ENCODE peak calls at places on chromosomes 5 and 9, in ten cellular contexts. Z, A, V, Q, P, E, Y, G, T and D are unnamed samples.

GRCh38 chr5:109688647-109688998 is 1.1 kb upstream of the MAN2A1 start:
- DNase-seq in Z (peak), A (peak), V (no peak), Q (peak), P (no peak), E (peak), Y (peak), G (peak), T (no peak), D (no peak)

GRCh38 chr5:151181818-151182217 is 24.2 kb upstream of the ANXA6 start:
- DNase-seq in Z (no peak), A (no peak), V (no peak), Q (no peak), P (no peak), E (no peak), Y (no peak), G (no peak), T (no peak), D (no peak)

GRCh38 chr9:132447346-132447745 is 37.3 kb downstream of the CFAP77 start:
- DNase-seq in Z (no peak), A (no peak), V (no peak), Q (no peak), P (no peak), E (peak), Y (no peak), G (no peak), T (no peak), D (no peak)

GRCh38 chr5:14109041-14109747 is 33.9 kb upstream of the TRIO start:
- DNase-seq in Z (no peak), A (peak), V (peak), Q (no peak), P (no peak), E (no peak), Y (no peak), G (peak), T (no peak), D (peak)

GRCh38 chr5:111063709-111064322 is 7.7 kb upstream of the TSLP start:
- DNase-seq in Z (no peak), A (peak), V (peak), Q (no peak), P (no peak), E (no peak), Y (peak), G (no peak), T (no peak), D (no peak)

GRCh38 chr5:151739939-151740335 is 18.5 kb downstream of the ATOX1 start:
- DNase-seq in Z (no peak), A (peak), V (peak), Q (no peak), P (no peak), E (no peak), Y (no peak), G (no peak), T (no peak), D (no peak)

GRCh38 chr9:97740848-97741821 is 44.0 kb upstream of the XPA start:
- DNase-seq in Z (peak), A (peak), V (no peak), Q (peak), P (peak), E (peak), Y (no peak), G (peak), T (peak), D (peak)

GRCh38 chr5:453725-454481 is 10.9 kb downstream of the EXOC3 start:
- DNase-seq in Z (no peak), A (peak), V (no peak), Q (no peak), P (peak), E (no peak), Y (no peak), G (peak), T (peak), D (peak)

GRCh38 chr5:91074615-91075014 is 308.5 kb downstream of the ARRDC3 start:
- DNase-seq in Z (no peak), A (peak), V (peak), Q (no peak), P (no peak), E (no peak), Y (no peak), G (no peak), T (no peak), D (no peak)

GRCh38 chr5:71974165-71974564 is 133.1 kb upstream of the MAP1B start:
- DNase-seq in Z (no peak), A (no peak), V (no peak), Q (no peak), P (no peak), E (no peak), Y (no peak), G (no peak), T (no peak), D (no peak)

GRCh38 chr9:81182421-81182820 is 506.9 kb downstream of the TLE1 start:
- DNase-seq in Z (no peak), A (peak), V (peak), Q (no peak), P (no peak), E (no peak), Y (no peak), G (no peak), T (no peak), D (no peak)

GRCh38 chr5:145666591-145666990 is 168.6 kb downstream of the PRELID2 start:
- DNase-seq in Z (no peak), A (peak), V (no peak), Q (no peak), P (no peak), E (no peak), Y (no peak), G (no peak), T (no peak), D (no peak)

GRCh38 chr5:40999966-41000365 is 71.2 kb downstream of the MROH2B start:
- DNase-seq in Z (no peak), A (no peak), V (no peak), Q (no peak), P (no peak), E (no peak), Y (no peak), G (no peak), T (no peak), D (no peak)

GRCh38 chr9:9747787-9748186 is 865.0 kb downstream of the PTPRD start:
- DNase-seq in Z (no peak), A (peak), V (no peak), Q (no peak), P (no peak), E (no peak), Y (no peak), G (no peak), T (no peak), D (no peak)

GRCh38 chr5:97835128-97835527 is 652.1 kb upstream of the RIOK2 start:
- DNase-seq in Z (no peak), A (no peak), V (no peak), Q (no peak), P (no peak), E (no peak), Y (no peak), G (no peak), T (no peak), D (no peak)

GRCh38 chr5:145396888-145397287 is 438.3 kb downstream of the PRELID2 start:
- DNase-seq in Z (no peak), A (no peak), V (no peak), Q (no peak), P (no peak), E (no peak), Y (no peak), G (no peak), T (no peak), D (no peak)

GRCh38 chr5:143923634-143924265 is 111.8 kb downstream of the HMHB1 start:
- DNase-seq in Z (no peak), A (peak), V (peak), Q (no peak), P (no peak), E (no peak), Y (no peak), G (no peak), T (no peak), D (no peak)